ENCODE peak calls at places on chromosome 19, in five cellular contexts. One of them, this sample, is unnamed.

GRCh38 chr19:35938282-35939224 is 2.4 kb downstream of the LRFN3 start:
- DNase-seq in tibial artery: no peak
- DNase-seq in cardiac fibroblast: no peak
- DNase-seq in BE2C: no peak
- DNase-seq in GM13977: peak; percentile 25
- DNase-seq in this sample: no peak

GRCh38 chr19:40466219-40467006 is at the start of gene SPTBN4:
- DNase-seq in tibial artery: peak; percentile 72
- DNase-seq in cardiac fibroblast: no peak
- DNase-seq in BE2C: no peak
- DNase-seq in GM13977: peak; percentile 51
- DNase-seq in this sample: peak; percentile 92

GRCh38 chr19:35436477-35437141 is 11.4 kb upstream of the FFAR2 start:
- DNase-seq in tibial artery: no peak
- DNase-seq in cardiac fibroblast: peak; percentile 89
- DNase-seq in BE2C: peak; percentile 62
- DNase-seq in GM13977: no peak
- DNase-seq in this sample: peak; percentile 60

GRCh38 chr19:13117772-13118423 is at the start of gene NACC1:
- DNase-seq in tibial artery: peak; percentile 94
- DNase-seq in cardiac fibroblast: peak; percentile 92
- DNase-seq in BE2C: peak; percentile 94
- DNase-seq in GM13977: peak; percentile 99
- DNase-seq in this sample: peak; percentile 92

GRCh38 chr19:35623327-35624010 is 5.4 kb upstream of the RBM42 start:
- DNase-seq in tibial artery: no peak
- DNase-seq in cardiac fibroblast: no peak
- DNase-seq in BE2C: no peak
- DNase-seq in GM13977: no peak
- DNase-seq in this sample: no peak

GRCh38 chr19:42269518-42270345 is 680 bp downstream of the CIC start:
- DNase-seq in tibial artery: peak; percentile 68
- DNase-seq in cardiac fibroblast: no peak
- DNase-seq in BE2C: no peak
- DNase-seq in GM13977: no peak
- DNase-seq in this sample: no peak

GRCh38 chr19:2428027-2428690 is 773 bp upstream of the TIMM13 start:
- DNase-seq in tibial artery: no peak
- DNase-seq in cardiac fibroblast: no peak
- DNase-seq in BE2C: peak; percentile 53
- DNase-seq in GM13977: no peak
- DNase-seq in this sample: no peak

GRCh38 chr19:2244486-2244885 is 4.6 kb upstream of the AMH start:
- DNase-seq in tibial artery: no peak
- DNase-seq in cardiac fibroblast: no peak
- DNase-seq in BE2C: no peak
- DNase-seq in GM13977: no peak
- DNase-seq in this sample: no peak

GRCh38 chr19:35722897-35723296 is 5.1 kb downstream of the KMT2B start:
- DNase-seq in tibial artery: no peak
- DNase-seq in cardiac fibroblast: no peak
- DNase-seq in BE2C: no peak
- DNase-seq in GM13977: no peak
- DNase-seq in this sample: no peak

GRCh38 chr19:590396-590745 is 690 bp downstream of the HCN2 start:
- DNase-seq in tibial artery: no peak
- DNase-seq in cardiac fibroblast: peak; percentile 49
- DNase-seq in BE2C: peak; percentile 61
- DNase-seq in GM13977: no peak
- DNase-seq in this sample: peak; percentile 37

GRCh38 chr19:47507924-47508553 is 6.8 kb downstream of the NAPA start:
- DNase-seq in tibial artery: no peak
- DNase-seq in cardiac fibroblast: no peak
- DNase-seq in BE2C: no peak
- DNase-seq in GM13977: no peak
- DNase-seq in this sample: no peak

GRCh38 chr19:17303167-17303939 is at the start of gene ABHD8:
- DNase-seq in tibial artery: peak; percentile 97
- DNase-seq in cardiac fibroblast: peak; percentile 97
- DNase-seq in BE2C: peak; percentile 97
- DNase-seq in GM13977: peak; percentile 97
- DNase-seq in this sample: peak; percentile 96

GRCh38 chr19:16168465-16169081 is 4.8 kb downstream of the CIB3 start:
- DNase-seq in tibial artery: no peak
- DNase-seq in cardiac fibroblast: peak; percentile 60
- DNase-seq in BE2C: no peak
- DNase-seq in GM13977: no peak
- DNase-seq in this sample: no peak

GRCh38 chr19:48858984-48859710 is 9.3 kb downstream of the PLEKHA4 start:
- DNase-seq in tibial artery: no peak
- DNase-seq in cardiac fibroblast: no peak
- DNase-seq in BE2C: no peak
- DNase-seq in GM13977: peak; percentile 88
- DNase-seq in this sample: peak; percentile 90

GRCh38 chr19:18856385-18857126 is 24.8 kb downstream of the UPF1 start:
- DNase-seq in tibial artery: no peak
- DNase-seq in cardiac fibroblast: peak; percentile 56
- DNase-seq in BE2C: peak; percentile 50
- DNase-seq in GM13977: no peak
- DNase-seq in this sample: no peak

GRCh38 chr19:2059422-2060201 is 8.6 kb upstream of the MKNK2 start:
- DNase-seq in tibial artery: peak; percentile 93
- DNase-seq in cardiac fibroblast: peak; percentile 64
- DNase-seq in BE2C: peak; percentile 53
- DNase-seq in GM13977: no peak
- DNase-seq in this sample: no peak

GRCh38 chr19:42450314-42450934 is 7.7 kb upstream of the CXCL17 start:
- DNase-seq in tibial artery: peak; percentile 70
- DNase-seq in cardiac fibroblast: peak; percentile 92
- DNase-seq in BE2C: peak; percentile 75
- DNase-seq in GM13977: peak; percentile 80
- DNase-seq in this sample: peak; percentile 91

GRCh38 chr19:21626924-21627697 is 121.7 kb downstream of the ZNF429 start:
- DNase-seq in tibial artery: no peak
- DNase-seq in cardiac fibroblast: no peak
- DNase-seq in BE2C: no peak
- DNase-seq in GM13977: no peak
- DNase-seq in this sample: no peak

GRCh38 chr19:1232652-1233360 is 5.0 kb downstream of the CBARP start:
- DNase-seq in tibial artery: no peak
- DNase-seq in cardiac fibroblast: peak; percentile 72
- DNase-seq in BE2C: no peak
- DNase-seq in GM13977: no peak
- DNase-seq in this sample: no peak

GRCh38 chr19:15954820-15955219 is 6.0 kb downstream of the OR10H4 start:
- DNase-seq in tibial artery: no peak
- DNase-seq in cardiac fibroblast: no peak
- DNase-seq in BE2C: no peak
- DNase-seq in GM13977: no peak
- DNase-seq in this sample: no peak

GRCh38 chr19:41552558-41552957 is 23.4 kb upstream of the CEACAM21 start:
- DNase-seq in tibial artery: no peak
- DNase-seq in cardiac fibroblast: no peak
- DNase-seq in BE2C: no peak
- DNase-seq in GM13977: no peak
- DNase-seq in this sample: peak; percentile 44

GRCh38 chr19:843180-843835 is 2.5 kb downstream of the PRTN3 start:
- DNase-seq in tibial artery: no peak
- DNase-seq in cardiac fibroblast: no peak
- DNase-seq in BE2C: no peak
- DNase-seq in GM13977: no peak
- DNase-seq in this sample: no peak

GRCh38 chr19:46976845-46977320 is 42.8 kb upstream of the NPAS1 start:
- DNase-seq in tibial artery: peak; percentile 89
- DNase-seq in cardiac fibroblast: peak; percentile 79
- DNase-seq in BE2C: no peak
- DNase-seq in GM13977: no peak
- DNase-seq in this sample: no peak

GRCh38 chr19:32595491-32595890 is 14.5 kb downstream of the PDCD5 start:
- DNase-seq in tibial artery: no peak
- DNase-seq in cardiac fibroblast: no peak
- DNase-seq in BE2C: no peak
- DNase-seq in GM13977: no peak
- DNase-seq in this sample: no peak
- TF ChIP-seq CTCF in tibial artery: no peak
- TF ChIP-seq CTCF in cardiac fibroblast: no peak
- TF ChIP-seq CTCF in BE2C: no peak
- TF ChIP-seq CTCF in GM13977: no peak
- TF ChIP-seq CTCF in this sample: no peak

GRCh38 chr19:58097783-58098681 is at the start of gene ZSCAN18:
- DNase-seq in tibial artery: peak; percentile 98
- DNase-seq in cardiac fibroblast: peak; percentile 98
- DNase-seq in BE2C: peak; percentile 98
- DNase-seq in GM13977: peak; percentile 98
- DNase-seq in this sample: peak; percentile 98
- TF ChIP-seq CTCF in tibial artery: no peak
- TF ChIP-seq CTCF in cardiac fibroblast: no peak
- TF ChIP-seq CTCF in BE2C: no peak
- TF ChIP-seq CTCF in GM13977: peak; percentile 7
- TF ChIP-seq CTCF in this sample: no peak

DNA sequence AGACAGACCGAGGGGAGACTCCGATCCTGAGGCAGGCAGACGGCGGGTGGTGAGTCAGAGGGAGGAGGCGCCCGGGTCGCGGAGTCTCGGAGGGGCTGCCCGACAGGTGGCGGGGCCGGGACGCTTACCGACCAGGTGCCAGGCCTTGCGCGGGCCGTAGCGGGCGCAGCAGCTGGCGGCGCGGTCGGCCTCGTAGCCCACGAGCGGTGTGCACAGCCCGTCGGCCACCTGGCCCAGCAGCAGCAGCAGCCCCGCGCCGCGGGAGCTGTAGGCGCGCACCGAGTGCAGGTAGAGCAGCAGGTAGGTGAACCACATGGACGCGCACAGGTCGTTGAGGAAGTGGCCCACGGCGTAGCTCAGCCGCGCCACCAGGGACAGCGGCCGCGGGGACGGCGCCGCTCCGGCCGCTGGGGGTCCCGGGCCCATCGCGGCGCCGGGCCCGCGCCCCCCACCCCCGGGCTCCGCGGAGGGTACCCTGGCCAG is 367 bp downstream of the MFSD12 start:
- DNase-seq in tibial artery: peak; percentile 72
- DNase-seq in cardiac fibroblast: no peak
- DNase-seq in BE2C: no peak
- DNase-seq in GM13977: no peak
- DNase-seq in this sample: peak; percentile 80
- TF ChIP-seq CTCF in tibial artery: no peak
- TF ChIP-seq CTCF in cardiac fibroblast: no peak
- TF ChIP-seq CTCF in BE2C: no peak
- TF ChIP-seq CTCF in GM13977: no peak
- TF ChIP-seq CTCF in this sample: peak; percentile 35

GRCh38 chr19:56137405-56137804 is 3.7 kb upstream of the ZNF444 start:
- DNase-seq in tibial artery: no peak
- DNase-seq in cardiac fibroblast: no peak
- DNase-seq in BE2C: no peak
- DNase-seq in GM13977: no peak
- DNase-seq in this sample: no peak

GRCh38 chr19:56133858-56134654 is 7.0 kb upstream of the ZNF444 start:
- DNase-seq in tibial artery: no peak
- DNase-seq in cardiac fibroblast: no peak
- DNase-seq in BE2C: peak; percentile 88
- DNase-seq in GM13977: peak; percentile 68
- DNase-seq in this sample: no peak

GRCh38 chr19:56138069-56138468 is 3.0 kb upstream of the ZNF444 start:
- DNase-seq in tibial artery: no peak
- DNase-seq in cardiac fibroblast: peak; percentile 40
- DNase-seq in BE2C: no peak
- DNase-seq in GM13977: no peak
- DNase-seq in this sample: no peak

GRCh38 chr19:56134655-56134922 is 6.5 kb upstream of the ZNF444 start:
- DNase-seq in tibial artery: no peak
- DNase-seq in cardiac fibroblast: no peak
- DNase-seq in BE2C: no peak
- DNase-seq in GM13977: no peak
- DNase-seq in this sample: no peak

DNA sequence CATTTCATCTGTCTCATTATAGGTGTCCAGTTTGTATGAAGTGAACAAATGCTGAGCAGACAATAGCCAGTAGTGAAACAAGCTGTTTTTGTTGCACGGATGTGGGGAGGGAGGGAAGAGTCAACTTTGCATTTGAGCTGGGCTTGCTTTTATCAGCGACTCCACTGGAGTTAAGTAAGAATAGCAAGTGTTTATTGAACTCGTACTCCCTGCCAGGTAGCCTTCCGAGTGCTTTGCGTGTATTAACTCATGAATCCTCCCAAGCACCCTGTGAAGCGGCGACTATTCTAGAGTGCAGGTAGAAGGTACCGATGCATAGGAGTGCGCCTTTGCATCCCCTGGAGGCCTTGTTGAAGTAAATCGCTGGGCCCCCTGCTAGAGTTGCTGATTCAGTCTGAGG is 4.7 kb upstream of the ZNF444 start:
- DNase-seq in tibial artery: no peak
- DNase-seq in cardiac fibroblast: no peak
- DNase-seq in BE2C: no peak
- DNase-seq in GM13977: no peak
- DNase-seq in this sample: no peak
- TF ChIP-seq CTCF in tibial artery: no peak
- TF ChIP-seq CTCF in cardiac fibroblast: no peak
- TF ChIP-seq CTCF in BE2C: no peak
- TF ChIP-seq CTCF in GM13977: no peak
- TF ChIP-seq CTCF in this sample: no peak

GRCh38 chr19:10295305-10295846 is 5.6 kb downstream of the ICAM5 start:
- DNase-seq in tibial artery: no peak
- DNase-seq in cardiac fibroblast: peak; percentile 42
- DNase-seq in BE2C: no peak
- DNase-seq in GM13977: peak; percentile 87
- DNase-seq in this sample: peak; percentile 71
- TF ChIP-seq CTCF in tibial artery: no peak
- TF ChIP-seq CTCF in cardiac fibroblast: peak; percentile 14
- TF ChIP-seq CTCF in BE2C: no peak
- TF ChIP-seq CTCF in GM13977: no peak
- TF ChIP-seq CTCF in this sample: no peak

GRCh38 chr19:33407140-33407551 is 33.6 kb downstream of the CEBPG start:
- DNase-seq in tibial artery: no peak
- DNase-seq in cardiac fibroblast: no peak
- DNase-seq in BE2C: no peak
- DNase-seq in GM13977: no peak
- DNase-seq in this sample: no peak
- TF ChIP-seq CTCF in tibial artery: no peak
- TF ChIP-seq CTCF in cardiac fibroblast: no peak
- TF ChIP-seq CTCF in BE2C: no peak
- TF ChIP-seq CTCF in GM13977: no peak
- TF ChIP-seq CTCF in this sample: no peak

GRCh38 chr19:45730389-45731288 is at the start of gene FBXO46:
- DNase-seq in tibial artery: peak; percentile 99
- DNase-seq in cardiac fibroblast: peak; percentile 100
- DNase-seq in BE2C: peak; percentile 99
- DNase-seq in GM13977: peak; percentile 96
- DNase-seq in this sample: peak; percentile 98
- TF ChIP-seq CTCF in tibial artery: no peak
- TF ChIP-seq CTCF in cardiac fibroblast: no peak
- TF ChIP-seq CTCF in BE2C: peak; percentile 14
- TF ChIP-seq CTCF in GM13977: peak; percentile 43
- TF ChIP-seq CTCF in this sample: no peak